ENCODE peak calls at places on chromosome 11, in five cellular contexts. Q is type B pancreatic cell, R is mesendoderm, M is lung, W is NCI-H510A. L is an unnamed sample.

GRCh38 chr11:72237112-72237931 is 6.7 kb downstream of the PHOX2A start:
- DNase-seq in Q (peak), R (no peak), M (no peak), W (no peak), L (no peak)

GRCh38 chr11:123184531-123184930 is 10.5 kb downstream of the CLMP start:
- DNase-seq in Q (no peak), R (no peak), M (no peak), W (no peak), L (no peak)

GRCh38 chr11:2521081-2521480 is 76.3 kb downstream of the KCNQ1 start:
- DNase-seq in Q (no peak), R (no peak), M (no peak), W (no peak), L (no peak)

GRCh38 chr11:3050386-3051325 is 6.6 kb downstream of the CARS1 start:
- DNase-seq in Q (no peak), R (no peak), M (no peak), W (no peak), L (no peak)

GRCh38 chr11:118691926-118692830 is 12.7 kb upstream of the TREH start:
- DNase-seq in Q (no peak), R (peak), M (no peak), W (no peak), L (no peak)

GRCh38 chr11:16857186-16857585 is 118.7 kb downstream of the C11orf58 start:
- DNase-seq in Q (no peak), R (peak), M (no peak), W (no peak), L (no peak)

GRCh38 chr11:12771875-12772274 is 97.7 kb downstream of the TEAD1 start:
- DNase-seq in Q (no peak), R (no peak), M (no peak), W (no peak), L (no peak)

GRCh38 chr11:10379433-10379832 is 74.6 kb downstream of the ADM start:
- DNase-seq in Q (no peak), R (no peak), M (no peak), W (no peak), L (no peak)

GRCh38 chr11:7530013-7530412 is 16.2 kb downstream of the PPFIBP2 start:
- DNase-seq in Q (no peak), R (no peak), M (no peak), W (no peak), L (no peak)

GRCh38 chr11:124276081-124276480 is 19.9 kb downstream of the OR8G5 start:
- DNase-seq in Q (no peak), R (no peak), M (no peak), W (no peak), L (no peak)

GRCh38 chr11:18472587-18472986 is 16.9 kb downstream of the LDHAL6A start:
- DNase-seq in Q (no peak), R (no peak), M (no peak), W (no peak), L (no peak)

GRCh38 chr11:64206457-64207246 is at the start of gene FERMT3:
- DNase-seq in Q (no peak), R (no peak), M (peak), W (no peak), L (no peak)

GRCh38 chr11:123839131-123839530 is 33.0 kb upstream of the OR6M1 start:
- DNase-seq in Q (no peak), R (peak), M (no peak), W (no peak), L (no peak)

GRCh38 chr11:85889676-85890579 is 34.7 kb downstream of the CCDC83 start:
- DNase-seq in Q (no peak), R (peak), M (no peak), W (no peak), L (no peak)

GRCh38 chr11:119368121-119369034 is 13.1 kb downstream of the USP2 start:
- DNase-seq in Q (no peak), R (no peak), M (no peak), W (no peak), L (no peak)

GRCh38 chr11:116641561-116642045 is 131.2 kb downstream of the BUD13 start:
- DNase-seq in Q (no peak), R (peak), M (peak), W (peak), L (peak)

GRCh38 chr11:86099727-86100320 is 30.9 kb upstream of the PICALM start:
- DNase-seq in Q (no peak), R (no peak), M (no peak), W (no peak), L (no peak)

GRCh38 chr11:109229682-109230081 is 192.3 kb upstream of the C11orf87 start:
- DNase-seq in Q (no peak), R (no peak), M (no peak), W (no peak), L (no peak)

GRCh38 chr11:73372371-73372993 is 3.7 kb upstream of the RELT start:
- DNase-seq in Q (no peak), R (peak), M (no peak), W (no peak), L (no peak)

GRCh38 chr11:59197990-59198389 is 14.7 kb downstream of the MPEG1 start:
- DNase-seq in Q (no peak), R (no peak), M (peak), W (no peak), L (no peak)

GRCh38 chr11:132072880-132073213 is 702.4 kb downstream of the NTM start:
- DNase-seq in Q (no peak), R (no peak), M (no peak), W (no peak), L (no peak)

GRCh38 chr11:68840661-68841653 is 759 bp downstream of the CPT1A start:
- DNase-seq in Q (no peak), R (no peak), M (peak), W (peak), L (no peak)

GRCh38 chr11:63914896-63915681 is 1.9 kb downstream of the RCOR2 start:
- DNase-seq in Q (no peak), R (peak), M (no peak), W (no peak), L (no peak)

GRCh38 chr11:104534268-104534667 is 364.0 kb downstream of the CASP12 start:
- DNase-seq in Q (no peak), R (peak), M (no peak), W (no peak), L (no peak)

GRCh38 chr11:126385991-126386728 is 30.7 kb downstream of the ST3GAL4 start:
- DNase-seq in Q (no peak), R (no peak), M (no peak), W (no peak), L (no peak)

GRCh38 chr11:1763796-1764661 is at the start of gene CTSD:
- DNase-seq in Q (peak), R (peak), M (peak), W (peak), L (peak)